ENCODE peak calls at places on chromosomes 4 and X, in ten cellular contexts. One of them, this sample, is unnamed.

GRCh38 chrX:30892591-30892990 is 3.5 kb upstream of the TAB3 start:
- DNase-seq in SK-N-SH: no peak
- DNase-seq in sigmoid colon: no peak
- DNase-seq in transverse colon: no peak
- DNase-seq in tibial nerve: no peak
- DNase-seq in upper lobe of left lung: peak
- DNase-seq in K562: no peak
- DNase-seq in stomach: no peak
- DNase-seq in ovary: no peak
- DNase-seq in A549: no peak
- DNase-seq in this sample: no peak

GRCh38 chr4:147707892-147708672 is 23.8 kb upstream of the ARHGAP10 start:
- DNase-seq in SK-N-SH: peak
- DNase-seq in sigmoid colon: peak
- DNase-seq in transverse colon: peak
- DNase-seq in tibial nerve: peak
- DNase-seq in upper lobe of left lung: peak
- DNase-seq in K562: peak
- DNase-seq in stomach: peak
- DNase-seq in ovary: peak
- DNase-seq in A549: no peak
- DNase-seq in this sample: no peak

GRCh38 chrX:115387327-115387726 is 97.8 kb downstream of the LUZP4 start:
- DNase-seq in SK-N-SH: no peak
- DNase-seq in sigmoid colon: no peak
- DNase-seq in transverse colon: no peak
- DNase-seq in tibial nerve: no peak
- DNase-seq in upper lobe of left lung: no peak
- DNase-seq in K562: no peak
- DNase-seq in stomach: no peak
- DNase-seq in ovary: no peak
- DNase-seq in A549: no peak
- DNase-seq in this sample: no peak

GRCh38 chr4:147289181-147289580 is 191.7 kb upstream of the EDNRA start:
- DNase-seq in SK-N-SH: no peak
- DNase-seq in sigmoid colon: no peak
- DNase-seq in transverse colon: no peak
- DNase-seq in tibial nerve: no peak
- DNase-seq in upper lobe of left lung: no peak
- DNase-seq in K562: no peak
- DNase-seq in stomach: no peak
- DNase-seq in ovary: no peak
- DNase-seq in A549: no peak
- DNase-seq in this sample: no peak

GRCh38 chr4:75477201-75477600 is 37.0 kb downstream of the RCHY1 start:
- DNase-seq in SK-N-SH: no peak
- DNase-seq in sigmoid colon: no peak
- DNase-seq in transverse colon: no peak
- DNase-seq in tibial nerve: no peak
- DNase-seq in upper lobe of left lung: no peak
- DNase-seq in K562: no peak
- DNase-seq in stomach: no peak
- DNase-seq in ovary: no peak
- DNase-seq in A549: no peak
- DNase-seq in this sample: no peak

GRCh38 chr4:56657128-56657527 is 24.0 kb downstream of the HOPX start:
- DNase-seq in SK-N-SH: no peak
- DNase-seq in sigmoid colon: no peak
- DNase-seq in transverse colon: no peak
- DNase-seq in tibial nerve: no peak
- DNase-seq in upper lobe of left lung: no peak
- DNase-seq in K562: no peak
- DNase-seq in stomach: no peak
- DNase-seq in ovary: no peak
- DNase-seq in A549: no peak
- DNase-seq in this sample: no peak

GRCh38 chrX:51569561-51569960 is 49.2 kb downstream of the CENPVL3 start:
- DNase-seq in SK-N-SH: no peak
- DNase-seq in sigmoid colon: no peak
- DNase-seq in transverse colon: no peak
- DNase-seq in tibial nerve: no peak
- DNase-seq in upper lobe of left lung: no peak
- DNase-seq in K562: no peak
- DNase-seq in stomach: no peak
- DNase-seq in ovary: no peak
- DNase-seq in A549: no peak
- DNase-seq in this sample: no peak

GRCh38 chr4:118752551-118752950 is 67.4 kb downstream of the METTL14 start:
- DNase-seq in SK-N-SH: no peak
- DNase-seq in sigmoid colon: no peak
- DNase-seq in transverse colon: no peak
- DNase-seq in tibial nerve: no peak
- DNase-seq in upper lobe of left lung: no peak
- DNase-seq in K562: no peak
- DNase-seq in stomach: no peak
- DNase-seq in ovary: no peak
- DNase-seq in A549: no peak
- DNase-seq in this sample: no peak

GRCh38 chr4:19455850-19456602 is 795.7 kb upstream of the SLIT2 start:
- DNase-seq in SK-N-SH: no peak
- DNase-seq in sigmoid colon: no peak
- DNase-seq in transverse colon: no peak
- DNase-seq in tibial nerve: no peak
- DNase-seq in upper lobe of left lung: no peak
- DNase-seq in K562: no peak
- DNase-seq in stomach: no peak
- DNase-seq in ovary: no peak
- DNase-seq in A549: no peak
- DNase-seq in this sample: no peak

GRCh38 chr4:52946811-52947210 is 84.7 kb downstream of the RASL11B start:
- DNase-seq in SK-N-SH: no peak
- DNase-seq in sigmoid colon: no peak
- DNase-seq in transverse colon: no peak
- DNase-seq in tibial nerve: no peak
- DNase-seq in upper lobe of left lung: no peak
- DNase-seq in K562: no peak
- DNase-seq in stomach: no peak
- DNase-seq in ovary: no peak
- DNase-seq in A549: no peak
- DNase-seq in this sample: no peak

GRCh38 chrX:17842769-17843525 is 18.2 kb downstream of the RAI2 start:
- DNase-seq in SK-N-SH: no peak
- DNase-seq in sigmoid colon: no peak
- DNase-seq in transverse colon: no peak
- DNase-seq in tibial nerve: no peak
- DNase-seq in upper lobe of left lung: no peak
- DNase-seq in K562: no peak
- DNase-seq in stomach: no peak
- DNase-seq in ovary: no peak
- DNase-seq in A549: no peak
- DNase-seq in this sample: no peak

GRCh38 chr4:105520819-105521790 is 31.3 kb upstream of the ARHGEF38 start:
- DNase-seq in SK-N-SH: peak
- DNase-seq in sigmoid colon: no peak
- DNase-seq in transverse colon: peak
- DNase-seq in tibial nerve: no peak
- DNase-seq in upper lobe of left lung: no peak
- DNase-seq in K562: peak
- DNase-seq in stomach: peak
- DNase-seq in ovary: no peak
- DNase-seq in A549: peak
- DNase-seq in this sample: no peak

DNA sequence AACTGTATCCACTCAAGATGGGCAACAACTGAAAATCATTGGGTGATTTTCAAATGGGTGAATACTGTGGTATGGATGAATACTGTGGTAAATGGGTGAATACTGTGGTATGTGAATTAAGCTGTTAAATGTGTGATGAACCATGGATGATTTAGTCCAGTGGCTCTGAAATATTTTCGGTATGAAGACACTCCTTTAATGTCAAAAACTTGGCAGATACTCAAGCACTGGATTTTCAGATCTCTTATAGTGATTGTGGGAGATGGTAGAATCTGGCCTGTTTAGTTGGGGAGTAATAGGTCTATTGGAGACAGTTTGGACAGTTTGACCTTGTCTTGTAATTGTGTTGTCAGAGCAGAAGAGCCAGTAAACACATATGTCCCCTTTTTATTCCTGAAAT is 45.7 kb downstream of the SSX7 start:
- DNase-seq in SK-N-SH: no peak
- DNase-seq in sigmoid colon: no peak
- DNase-seq in transverse colon: no peak
- DNase-seq in tibial nerve: no peak
- DNase-seq in upper lobe of left lung: no peak
- DNase-seq in K562: no peak
- DNase-seq in stomach: no peak
- DNase-seq in ovary: no peak
- DNase-seq in A549: no peak
- DNase-seq in this sample: no peak
- TF ChIP-seq EP300 in SK-N-SH: no peak
- TF ChIP-seq EP300 in sigmoid colon: no peak
- TF ChIP-seq EP300 in transverse colon: no peak
- TF ChIP-seq EP300 in tibial nerve: no peak
- TF ChIP-seq EP300 in upper lobe of left lung: no peak
- TF ChIP-seq EP300 in K562: no peak
- TF ChIP-seq EP300 in stomach: no peak
- TF ChIP-seq EP300 in ovary: no peak
- TF ChIP-seq EP300 in A549: no peak
- TF ChIP-seq EP300 in this sample: no peak

GRCh38 chr4:185681604-185682003 is 130.4 kb downstream of the SORBS2 start:
- DNase-seq in SK-N-SH: no peak
- DNase-seq in sigmoid colon: no peak
- DNase-seq in transverse colon: no peak
- DNase-seq in tibial nerve: no peak
- DNase-seq in upper lobe of left lung: no peak
- DNase-seq in K562: no peak
- DNase-seq in stomach: no peak
- DNase-seq in ovary: no peak
- DNase-seq in A549: no peak
- DNase-seq in this sample: no peak

GRCh38 chr4:185679523-185679922 is 132.5 kb downstream of the SORBS2 start:
- DNase-seq in SK-N-SH: no peak
- DNase-seq in sigmoid colon: no peak
- DNase-seq in transverse colon: no peak
- DNase-seq in tibial nerve: no peak
- DNase-seq in upper lobe of left lung: no peak
- DNase-seq in K562: no peak
- DNase-seq in stomach: no peak
- DNase-seq in ovary: no peak
- DNase-seq in A549: no peak
- DNase-seq in this sample: no peak

GRCh38 chr4:185683222-185683621 is 128.8 kb downstream of the SORBS2 start:
- DNase-seq in SK-N-SH: no peak
- DNase-seq in sigmoid colon: no peak
- DNase-seq in transverse colon: no peak
- DNase-seq in tibial nerve: no peak
- DNase-seq in upper lobe of left lung: no peak
- DNase-seq in K562: no peak
- DNase-seq in stomach: no peak
- DNase-seq in ovary: no peak
- DNase-seq in A549: no peak
- DNase-seq in this sample: no peak

GRCh38 chr4:185682236-185682635 is 129.8 kb downstream of the SORBS2 start:
- DNase-seq in SK-N-SH: no peak
- DNase-seq in sigmoid colon: no peak
- DNase-seq in transverse colon: no peak
- DNase-seq in tibial nerve: no peak
- DNase-seq in upper lobe of left lung: no peak
- DNase-seq in K562: no peak
- DNase-seq in stomach: no peak
- DNase-seq in ovary: no peak
- DNase-seq in A549: peak
- DNase-seq in this sample: no peak

GRCh38 chr4:185680617-185681016 is 131.4 kb downstream of the SORBS2 start:
- DNase-seq in SK-N-SH: no peak
- DNase-seq in sigmoid colon: no peak
- DNase-seq in transverse colon: no peak
- DNase-seq in tibial nerve: no peak
- DNase-seq in upper lobe of left lung: no peak
- DNase-seq in K562: no peak
- DNase-seq in stomach: no peak
- DNase-seq in ovary: no peak
- DNase-seq in A549: no peak
- DNase-seq in this sample: no peak
- TF ChIP-seq EP300 in SK-N-SH: no peak
- TF ChIP-seq EP300 in sigmoid colon: no peak
- TF ChIP-seq EP300 in transverse colon: no peak
- TF ChIP-seq EP300 in tibial nerve: no peak
- TF ChIP-seq EP300 in upper lobe of left lung: no peak
- TF ChIP-seq EP300 in K562: no peak
- TF ChIP-seq EP300 in stomach: no peak
- TF ChIP-seq EP300 in ovary: no peak
- TF ChIP-seq EP300 in A549: no peak
- TF ChIP-seq EP300 in this sample: no peak

GRCh38 chrX:68534696-68535095 is 35.8 kb downstream of the YIPF6 start:
- DNase-seq in SK-N-SH: no peak
- DNase-seq in sigmoid colon: no peak
- DNase-seq in transverse colon: no peak
- DNase-seq in tibial nerve: no peak
- DNase-seq in upper lobe of left lung: no peak
- DNase-seq in K562: no peak
- DNase-seq in stomach: no peak
- DNase-seq in ovary: no peak
- DNase-seq in A549: no peak
- DNase-seq in this sample: no peak
- TF ChIP-seq EP300 in SK-N-SH: no peak
- TF ChIP-seq EP300 in sigmoid colon: no peak
- TF ChIP-seq EP300 in transverse colon: no peak
- TF ChIP-seq EP300 in tibial nerve: no peak
- TF ChIP-seq EP300 in upper lobe of left lung: no peak
- TF ChIP-seq EP300 in K562: no peak
- TF ChIP-seq EP300 in stomach: no peak
- TF ChIP-seq EP300 in ovary: no peak
- TF ChIP-seq EP300 in A549: no peak
- TF ChIP-seq EP300 in this sample: no peak

GRCh38 chr4:2415213-2415612 is 3.2 kb downstream of the ZFYVE28 start:
- DNase-seq in SK-N-SH: no peak
- DNase-seq in sigmoid colon: no peak
- DNase-seq in transverse colon: no peak
- DNase-seq in tibial nerve: no peak
- DNase-seq in upper lobe of left lung: no peak
- DNase-seq in K562: no peak
- DNase-seq in stomach: no peak
- DNase-seq in ovary: no peak
- DNase-seq in A549: no peak
- DNase-seq in this sample: no peak
- TF ChIP-seq EP300 in SK-N-SH: no peak
- TF ChIP-seq EP300 in sigmoid colon: no peak
- TF ChIP-seq EP300 in transverse colon: no peak
- TF ChIP-seq EP300 in tibial nerve: no peak
- TF ChIP-seq EP300 in upper lobe of left lung: no peak
- TF ChIP-seq EP300 in K562: no peak
- TF ChIP-seq EP300 in stomach: no peak
- TF ChIP-seq EP300 in ovary: no peak
- TF ChIP-seq EP300 in A549: no peak
- TF ChIP-seq EP300 in this sample: no peak

This sample was measured in suprapubic skin.